ENCODE peak calls at places on chromosomes 5 and 9, in six cellular contexts. Q, M, W, B, I and E are unnamed samples.

GRCh38 chr9:83424831-83425230 is 113.4 kb downstream of the FRMD3 start:
- DNase-seq in W (no peak), M (no peak), I (no peak), Q (no peak), B (no peak), E (no peak)

GRCh38 chr5:105238561-105238960 is 1676.0 kb upstream of the NUDT12 start:
- DNase-seq in I (no peak), Q (no peak), M (no peak), W (no peak), B (no peak), E (no peak)

GRCh38 chr5:59744531-59744992 is 149.0 kb downstream of the PDE4D start:
- DNase-seq in W (no peak), I (no peak), Q (no peak), B (no peak), M (no peak), E (no peak)

GRCh38 chr9:72292874-72293607 is 72.0 kb downstream of the ZFAND5 start:
- DNase-seq in Q (no peak), I (no peak), W (peak), B (peak), M (no peak), E (no peak)

GRCh38 chr9:134412298-134412711 is 86.0 kb downstream of the RXRA start:
- DNase-seq in M (no peak), B (no peak), I (no peak), Q (peak), W (no peak), E (no peak)

GRCh38 chr9:109797509-109797908 is 17.5 kb downstream of the PALM2AKAP2 start:
- DNase-seq in I (no peak), Q (no peak), B (no peak), W (no peak), M (no peak), E (no peak)

GRCh38 chr5:164296603-164297080 is 791.2 kb downstream of the MAT2B start:
- DNase-seq in I (no peak), M (peak), W (no peak), B (no peak), Q (no peak), E (peak)

GRCh38 chr5:31771045-31771444 is 132.1 kb downstream of the PDZD2 start:
- DNase-seq in B (no peak), Q (no peak), I (no peak), W (no peak), M (no peak), E (no peak)

GRCh38 chr5:118963169-118963568 is 25.2 kb downstream of the DTWD2 start:
- DNase-seq in M (no peak), W (no peak), Q (no peak), B (no peak), I (no peak), E (no peak)

GRCh38 chr5:1175015-1175414 is 26.4 kb upstream of the SLC6A19 start:
- DNase-seq in I (peak), Q (no peak), B (no peak), M (no peak), W (no peak), E (peak)

GRCh38 chr5:157126-157715 is 34.1 kb upstream of the LRRC14B start:
- DNase-seq in I (no peak), M (no peak), B (no peak), W (no peak), Q (no peak), E (no peak)

DNA sequence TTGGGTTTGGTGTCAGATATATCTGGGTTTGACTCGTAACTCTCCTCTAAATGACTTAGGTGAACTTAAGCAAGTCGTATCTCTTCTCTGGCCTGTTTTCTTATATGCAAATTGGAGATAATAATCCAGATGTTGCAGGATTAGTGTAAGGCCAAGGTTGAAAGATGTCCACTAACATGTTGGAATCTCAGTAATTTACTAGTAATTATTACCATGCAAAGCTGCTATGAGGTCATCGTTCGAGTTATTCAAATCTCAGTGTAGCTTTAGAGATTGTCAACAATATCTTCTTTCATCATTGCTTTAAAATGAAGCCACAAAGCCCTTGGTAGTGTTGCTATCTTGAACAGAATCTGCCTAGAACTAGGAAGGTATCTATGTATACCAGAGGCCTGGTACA is 437.7 kb upstream of the KLF4 start:
- DNase-seq in B (no peak), Q (no peak), I (no peak), M (no peak), W (no peak), E (no peak)
- TF ChIP-seq CTCF in B (no peak), Q (no peak), I (no peak), M (no peak), W (no peak), E (no peak)

GRCh38 chr9:6681957-6682501 is 36.5 kb upstream of the GLDC start:
- DNase-seq in M (no peak), I (no peak), Q (no peak), B (no peak), W (no peak), E (no peak)

GRCh38 chr9:6689893-6690634 is 44.5 kb upstream of the GLDC start:
- DNase-seq in W (no peak), M (no peak), B (no peak), Q (no peak), I (no peak), E (no peak)

GRCh38 chr9:6687180-6687579 is 41.7 kb upstream of the GLDC start:
- DNase-seq in Q (no peak), M (no peak), B (no peak), I (no peak), W (no peak), E (no peak)

GRCh38 chr9:6681147-6681956 is 35.8 kb upstream of the GLDC start:
- DNase-seq in W (peak), Q (peak), B (peak), I (peak), M (peak), E (peak)

DNA sequence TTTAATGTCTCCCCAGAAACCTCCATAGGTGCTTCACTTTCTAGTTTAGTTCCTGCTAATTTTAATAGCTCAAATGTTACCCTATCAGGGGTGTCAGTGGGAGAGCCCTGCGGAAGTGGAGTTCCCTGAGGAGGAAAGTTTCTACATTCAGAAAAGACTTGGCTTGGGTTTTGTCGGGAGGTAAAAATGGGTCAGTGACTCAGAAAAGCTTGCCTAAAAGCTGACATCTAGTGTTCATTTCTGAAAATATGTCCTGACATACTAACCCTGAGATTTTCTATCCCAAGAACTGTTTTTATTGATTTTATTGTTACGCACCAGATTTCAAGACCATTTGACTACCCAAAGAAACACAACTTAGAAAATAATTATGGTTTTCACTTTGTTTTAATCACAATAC is 40.9 kb upstream of the GLDC start:
- DNase-seq in B (no peak), W (no peak), I (no peak), M (no peak), Q (no peak), E (no peak)
- TF ChIP-seq CTCF in B (no peak), W (peak), I (no peak), M (no peak), Q (no peak), E (no peak)

DNA sequence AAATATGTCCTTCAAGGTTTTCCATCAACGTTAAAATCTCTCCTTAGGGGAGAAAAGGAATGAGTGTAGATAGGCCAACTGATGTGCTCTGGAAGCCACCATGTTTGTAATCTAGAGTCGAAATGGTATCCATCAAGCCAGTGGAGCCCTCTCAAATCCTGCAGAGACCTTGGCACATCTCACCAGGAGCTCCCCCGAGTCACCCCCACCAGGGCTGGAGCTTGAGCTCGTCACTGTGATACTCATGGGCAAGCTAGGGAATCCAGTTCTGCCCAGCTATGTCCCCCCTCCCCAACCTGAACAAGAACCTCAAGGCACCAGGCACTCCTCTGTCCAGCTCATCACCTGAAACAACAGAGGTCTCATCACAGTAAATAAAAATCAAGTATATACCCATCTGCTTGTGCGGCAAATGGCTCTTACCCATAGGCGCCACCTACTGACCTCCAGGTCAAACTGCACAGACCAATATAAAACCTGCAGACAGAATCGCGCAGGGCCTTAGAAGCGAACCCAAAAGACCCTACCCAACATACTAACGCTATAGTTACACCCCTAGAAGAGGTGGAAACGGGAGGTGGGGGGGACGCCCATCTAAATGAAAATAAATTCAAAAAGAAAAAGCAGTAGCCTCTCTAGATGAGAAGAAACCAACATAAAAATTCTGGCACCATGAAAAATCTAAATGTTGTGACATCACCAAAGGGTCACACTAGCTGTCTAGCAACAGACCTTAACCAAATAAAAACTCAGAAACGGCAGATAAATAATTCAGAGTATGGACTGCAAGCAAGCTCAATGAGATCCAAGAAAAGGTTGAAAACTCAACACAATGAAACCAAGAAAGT is 75.0 kb downstream of the TTC39B start:
- DNase-seq in M (peak), W (no peak), Q (no peak), I (no peak), B (no peak), E (no peak)
- TF ChIP-seq CTCF in M (peak), W (peak), Q (no peak), I (no peak), B (no peak), E (peak)

GRCh38 chr9:9920425-9920824 is 692.4 kb downstream of the PTPRD start:
- DNase-seq in B (no peak), M (no peak), I (no peak), W (no peak), Q (no peak), E (no peak)
- TF ChIP-seq CTCF in B (no peak), M (peak), I (no peak), W (no peak), Q (no peak), E (peak)

GRCh38 chr5:158553946-158554336 is 545.8 kb downstream of the EBF1 start:
- DNase-seq in I (no peak), B (no peak), Q (no peak), W (no peak), M (no peak), E (no peak)
- TF ChIP-seq CTCF in I (no peak), B (no peak), Q (no peak), W (no peak), M (no peak), E (no peak)

DNA sequence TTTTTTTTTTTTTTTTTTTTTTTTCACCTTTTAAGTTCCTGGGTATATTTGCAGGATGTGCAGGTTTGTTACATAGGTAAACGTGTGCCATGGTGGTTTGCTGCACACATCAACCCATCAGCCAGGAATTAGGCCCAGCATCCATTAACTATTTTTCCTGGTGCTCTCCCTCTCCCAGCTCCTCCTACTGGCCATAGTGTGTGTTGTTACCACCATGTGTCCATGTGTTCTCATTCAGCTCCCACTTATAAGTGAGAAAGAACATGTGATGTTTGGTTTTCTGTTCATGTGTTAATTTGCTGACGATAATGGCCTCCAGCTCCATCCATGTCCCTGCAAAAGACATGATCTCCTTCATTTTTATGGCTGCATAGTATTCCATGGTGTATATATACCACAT is 350.5 kb downstream of the MAN2A1 start:
- DNase-seq in Q (no peak), W (no peak), M (no peak), B (no peak), I (no peak), E (no peak)
- TF ChIP-seq CTCF in Q (no peak), W (no peak), M (no peak), B (no peak), I (no peak), E (no peak)

DNA sequence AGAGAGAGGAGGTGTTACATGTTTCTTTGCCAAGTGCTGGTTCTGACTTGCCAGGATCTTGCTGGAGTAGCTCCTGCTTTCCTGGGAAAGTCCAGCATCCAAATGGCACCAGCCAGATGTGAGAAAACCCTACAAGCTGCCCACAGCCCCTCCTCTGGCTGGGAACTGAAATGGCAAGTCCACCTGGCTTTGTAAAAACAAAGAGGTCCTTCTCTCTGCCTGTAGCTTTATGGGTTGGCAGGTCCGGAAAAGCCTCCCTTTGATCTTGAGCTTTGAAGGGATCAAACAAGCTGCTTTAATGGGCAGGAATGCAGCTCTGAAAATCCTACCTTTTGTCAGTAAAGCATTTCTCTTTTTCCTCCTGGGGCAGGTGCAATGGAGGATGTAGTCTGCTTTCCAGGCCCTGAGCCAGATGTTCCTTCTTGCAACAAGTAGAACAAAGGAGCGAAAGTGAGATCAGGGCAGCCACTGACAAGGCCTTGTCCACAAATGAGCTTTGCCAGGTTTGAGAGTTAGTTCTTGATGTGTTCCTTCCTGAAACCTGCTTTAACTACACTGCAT is 456.7 kb downstream of the ZNF608 start:
- DNase-seq in Q (no peak), W (no peak), M (peak), B (peak), I (no peak), E (no peak)
- TF ChIP-seq CTCF in Q (no peak), W (no peak), M (peak), B (no peak), I (no peak), E (no peak)